ENCODE peak calls at places on chromosome 22, in four cellular contexts. M, U, A and J are unnamed samples. For H3K4me1 and H3K9me3, the result is how much of the 10 kb centered on the place peaks cover.

GRCh38 chr22:25482868-25483639 is 81.4 kb upstream of the GRK3 start:
- DNase-seq in U (no peak), M (no peak), A (no peak), J (no peak)

GRCh38 chr22:37263966-37264887 is 18.1 kb upstream of the CYTH4 start:
- DNase-seq in M (no peak), U (no peak), A (no peak), J (no peak)

GRCh38 chr22:36510966-36511881 is 4.4 kb upstream of the FOXRED2 start:
- DNase-seq in U (no peak), A (no peak), M (peak), J (peak)

GRCh38 chr22:25057013-25057881 is 104.7 kb downstream of the KIAA1671 start:
- DNase-seq in U (peak), A (peak), M (peak), J (peak)

GRCh38 chr22:42330953-42331525 is 60.6 kb upstream of the TCF20 start:
- DNase-seq in A (no peak), M (no peak), U (no peak), J (no peak)

GRCh38 chr22:45125198-45125597 is 38.5 kb upstream of the NUP50 start:
- DNase-seq in A (no peak), U (no peak), M (no peak), J (no peak)

GRCh38 chr22:31625661-31626426 is 36.2 kb downstream of the PISD start:
- DNase-seq in M (no peak), U (no peak), A (peak), J (no peak)

GRCh38 chr22:42947211-42947990 is 67.5 kb downstream of the PACSIN2 start:
- DNase-seq in U (no peak), A (peak), M (peak), J (no peak)

GRCh38 chr22:40423882-40424640 is 53.7 kb downstream of the SGSM3 start:
- DNase-seq in M (no peak), A (peak), U (no peak), J (no peak)

DNA sequence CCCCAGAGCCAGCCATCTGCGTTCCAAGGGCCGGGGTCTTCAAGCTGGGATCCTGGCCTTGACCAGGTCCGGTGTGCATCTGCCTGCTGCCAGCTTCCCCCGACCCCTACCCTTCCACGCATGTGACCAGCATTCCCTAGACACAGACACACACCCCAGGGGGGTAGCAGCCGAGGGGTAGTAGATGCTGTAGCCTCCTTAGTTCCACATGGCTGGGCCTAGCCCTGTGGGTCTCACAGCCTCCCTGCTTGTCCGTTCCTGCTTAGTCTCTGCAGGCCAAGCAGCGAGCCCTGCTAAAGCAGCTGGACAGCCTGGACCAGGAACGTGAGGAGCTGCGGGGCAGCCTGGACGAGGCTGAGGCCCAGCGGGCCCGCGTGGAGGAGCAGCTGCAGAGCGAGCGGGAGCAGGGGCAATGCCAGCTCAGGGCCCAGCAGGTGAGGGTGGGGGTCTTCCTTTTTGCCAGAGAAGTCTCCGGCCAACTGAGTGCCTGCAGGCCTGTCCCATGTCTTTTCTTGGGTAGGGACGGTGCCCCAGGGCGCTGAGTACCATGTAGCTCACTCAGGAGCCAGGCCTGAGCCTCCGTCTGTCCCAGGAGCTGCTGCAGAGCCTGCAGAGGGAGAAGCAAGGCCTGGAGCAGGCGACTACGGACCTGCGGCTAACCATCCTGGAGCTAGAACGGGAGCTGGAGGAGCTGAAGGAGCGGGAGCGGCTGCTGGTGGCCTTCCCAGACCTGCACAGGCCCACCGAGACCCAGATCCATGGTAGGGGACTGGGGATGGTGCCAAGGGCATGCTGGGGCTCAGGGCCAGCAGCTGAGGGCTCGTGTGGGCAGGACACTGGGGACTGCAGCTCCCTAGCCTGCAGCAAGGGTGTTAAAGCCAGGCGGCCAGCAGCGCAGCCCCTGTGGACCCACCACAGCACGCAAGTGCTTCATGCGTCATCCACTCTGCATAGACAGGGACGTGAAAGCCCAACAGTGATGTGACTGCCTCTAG is 13.6 kb downstream of the RNF215 start:
- DNase-seq in U (no peak), M (peak), A (no peak), J (no peak)
- H3K4me3 ChIP-seq in U (no peak), M (no peak), A (no peak), J (no peak)

GRCh38 chr22:27668828-27669797 is 132.4 kb downstream of the MN1 start:
- DNase-seq in A (peak), U (no peak), M (peak), J (no peak)

GRCh38 chr22:27663812-27664211 is 137.7 kb downstream of the MN1 start:
- DNase-seq in A (no peak), M (peak), U (no peak), J (no peak)

GRCh38 chr22:27669798-27670599 is 131.6 kb downstream of the MN1 start:
- DNase-seq in U (no peak), M (peak), A (peak), J (no peak)

GRCh38 chr22:27666272-27666997 is 135.1 kb downstream of the MN1 start:
- DNase-seq in U (no peak), A (no peak), M (no peak), J (no peak)

DNA sequence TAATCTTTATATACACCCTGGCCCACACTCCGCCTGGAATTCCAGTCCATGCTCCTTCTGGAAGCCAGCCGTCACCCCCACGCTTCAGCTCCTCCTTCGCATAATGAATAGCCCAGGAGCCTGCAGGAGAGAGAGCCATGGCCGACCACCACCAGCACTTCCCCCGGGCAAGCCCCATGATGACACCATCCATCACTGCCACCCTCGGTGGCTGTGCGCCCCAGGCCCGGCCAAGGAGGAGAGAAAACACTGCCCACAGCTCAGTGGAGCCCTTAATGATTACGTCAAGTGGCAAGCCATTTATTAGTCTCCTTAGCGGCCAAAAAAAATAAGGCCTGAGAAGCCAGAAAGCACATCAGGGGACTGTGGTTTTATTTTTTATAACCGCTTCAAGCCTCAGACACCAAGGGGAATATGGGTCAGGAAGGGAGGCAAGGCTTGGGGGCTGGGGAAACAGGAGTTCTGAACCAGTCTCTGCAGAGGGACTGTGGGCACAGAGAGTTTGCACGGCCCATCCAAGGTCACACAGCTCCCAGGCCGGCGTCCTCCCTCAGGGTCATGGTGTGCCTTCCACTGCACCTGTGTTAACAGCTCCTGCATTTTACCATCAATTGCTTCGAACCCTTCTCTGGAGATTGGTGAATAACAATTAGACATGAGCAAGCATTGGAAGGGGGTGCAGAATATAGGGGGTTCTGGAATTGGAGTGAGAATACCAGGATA is 134.3 kb downstream of the MN1 start:
- DNase-seq in A (no peak), M (no peak), U (no peak), J (no peak)
- H3K4me1 ChIP-seq in A (under half), M (under half), U (under half), J (under half)

DNA sequence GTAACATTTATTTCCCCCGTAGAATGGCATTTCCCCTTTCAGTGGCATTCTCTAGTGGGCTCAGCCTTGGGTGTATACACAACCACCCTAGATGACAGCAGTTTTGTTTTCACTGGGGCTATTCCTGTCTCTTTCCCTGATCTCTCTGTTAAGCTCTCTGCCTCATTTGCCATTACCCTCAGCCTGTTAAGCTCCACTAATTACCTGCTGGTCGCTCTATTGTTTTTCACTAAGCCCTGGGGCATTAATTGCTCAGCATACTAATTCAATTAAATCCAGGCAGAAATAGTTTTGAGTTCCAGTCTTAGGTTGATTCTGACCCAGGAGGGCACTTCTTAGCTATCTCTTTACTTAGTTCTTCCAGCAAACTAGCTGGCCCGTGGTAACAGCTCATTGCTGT is 80.0 kb downstream of the BRD1 start:
- DNase-seq in A (no peak), U (no peak), M (no peak), J (no peak)
- H3K9me3 ChIP-seq in A (under half), U (under half), M (under half), J (under half)

GRCh38 chr22:23212061-23213030 is 32.0 kb downstream of the BCR start:
- DNase-seq in M (no peak), A (no peak), U (no peak), J (no peak)

GRCh38 chr22:23211622-23212021 is 31.3 kb downstream of the BCR start:
- DNase-seq in U (no peak), A (no peak), M (no peak), J (no peak)

GRCh38 chr22:23214398-23214797 is 34.1 kb downstream of the BCR start:
- DNase-seq in U (no peak), A (no peak), M (no peak), J (no peak)

GRCh38 chr22:23213581-23214341 is 33.5 kb downstream of the BCR start:
- DNase-seq in U (no peak), M (no peak), A (no peak), J (no peak)

DNA sequence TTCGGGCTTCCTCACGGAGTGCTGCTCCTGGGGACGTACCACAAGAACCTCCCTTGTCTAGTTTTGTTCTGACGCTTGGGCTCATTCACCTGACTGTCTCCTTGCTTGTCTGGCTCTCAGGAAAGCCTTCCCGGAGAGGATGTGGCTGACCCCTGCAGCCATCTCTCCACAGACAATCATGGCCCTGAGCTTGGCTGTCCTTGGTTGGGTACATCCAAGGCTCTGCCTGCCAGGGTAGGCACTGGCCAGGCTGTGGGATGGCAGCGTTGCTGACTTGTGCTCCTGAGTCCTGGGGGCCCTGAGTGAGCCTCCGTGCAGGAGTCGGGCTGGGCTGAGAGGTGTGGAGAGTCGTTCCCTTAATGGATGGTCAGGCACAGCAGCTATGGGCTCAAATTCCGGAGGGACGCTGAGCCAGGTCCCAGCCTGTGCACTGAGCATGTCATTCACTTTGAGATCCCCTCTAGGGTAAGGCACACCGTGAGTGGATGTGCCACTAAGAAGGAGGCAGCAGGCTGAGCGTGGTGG is 32.8 kb downstream of the BCR start:
- DNase-seq in M (no peak), U (no peak), A (no peak), J (no peak)
- H3K4me3 ChIP-seq in M (no peak), U (no peak), A (no peak), J (no peak)

DNA sequence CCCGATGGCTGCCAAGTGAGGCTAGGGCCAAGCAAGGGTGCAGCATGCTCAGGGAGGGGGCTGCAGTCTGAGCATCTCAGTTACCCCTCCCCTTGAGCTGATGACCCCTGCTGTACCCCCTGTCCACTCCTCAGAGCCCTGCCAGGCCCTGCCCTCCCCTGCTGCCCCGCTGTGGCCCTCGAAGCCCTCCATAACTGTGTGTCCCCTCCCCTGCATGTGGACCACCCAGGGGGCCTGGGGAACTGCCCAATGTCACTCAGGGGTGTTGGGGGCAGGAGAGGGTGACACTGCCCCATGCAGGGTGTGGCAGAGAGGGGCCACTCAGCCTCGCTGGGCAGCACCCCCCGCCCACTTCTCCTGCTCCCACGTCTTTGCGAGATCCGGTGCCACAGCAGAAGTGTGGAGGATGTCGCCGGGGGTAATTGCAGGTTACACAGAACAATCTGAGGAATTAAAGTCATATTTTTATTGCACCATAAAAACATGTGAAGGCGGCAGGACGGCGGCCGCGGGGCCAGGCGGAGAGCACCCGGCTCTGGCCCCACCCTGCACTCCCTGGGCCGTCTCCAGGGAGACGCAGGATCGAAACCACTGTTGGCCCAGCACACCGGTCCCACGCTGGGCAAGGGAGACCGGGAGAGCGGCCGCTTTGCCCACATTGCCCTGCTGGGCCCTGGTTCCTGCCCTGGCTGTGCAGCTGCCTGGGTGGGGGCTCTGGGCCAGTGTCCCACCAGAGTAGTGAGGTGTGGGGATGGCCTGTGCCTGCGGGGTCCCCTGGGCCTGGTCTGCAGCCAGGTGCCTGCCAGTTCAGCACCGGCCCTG is 18.7 kb upstream of the GNB1L start:
- DNase-seq in A (no peak), M (no peak), U (peak), J (no peak)
- H3K4me1 ChIP-seq in A (under half), M (under half), U (under half), J (under half)